ENCODE peak calls at places on chromosomes 5 and 9, in eight cellular contexts. One of them, this sample, is unnamed.

GRCh38 chr9:137307255-137308101 is 5.4 kb upstream of the NRARP start:
- DNase-seq in right lobe of liver: no peak
- DNase-seq in mammary epithelial cell: no peak
- DNase-seq in body of pancreas: peak
- DNase-seq in left ventricle myocardium inferior: peak
- DNase-seq in upper lobe of right lung: peak
- DNase-seq in RWPE1: no peak
- DNase-seq in AG04450: no peak
- DNase-seq in this sample: no peak

GRCh38 chr5:11191673-11192072 is 430.6 kb upstream of the DAP start:
- DNase-seq in right lobe of liver: no peak
- DNase-seq in mammary epithelial cell: no peak
- DNase-seq in body of pancreas: no peak
- DNase-seq in left ventricle myocardium inferior: no peak
- DNase-seq in upper lobe of right lung: no peak
- DNase-seq in RWPE1: no peak
- DNase-seq in AG04450: no peak
- DNase-seq in this sample: no peak

GRCh38 chr5:56815657-56816545 is 552 bp downstream of the MAP3K1 start:
- DNase-seq in right lobe of liver: peak
- DNase-seq in mammary epithelial cell: peak
- DNase-seq in body of pancreas: peak
- DNase-seq in left ventricle myocardium inferior: no peak
- DNase-seq in upper lobe of right lung: peak
- DNase-seq in RWPE1: peak
- DNase-seq in AG04450: no peak
- DNase-seq in this sample: no peak

GRCh38 chr5:36722913-36723312 is 116.5 kb downstream of the SLC1A3 start:
- DNase-seq in right lobe of liver: no peak
- DNase-seq in mammary epithelial cell: no peak
- DNase-seq in body of pancreas: no peak
- DNase-seq in left ventricle myocardium inferior: no peak
- DNase-seq in upper lobe of right lung: no peak
- DNase-seq in RWPE1: no peak
- DNase-seq in AG04450: no peak
- DNase-seq in this sample: no peak

GRCh38 chr5:38796000-38796738 is 49.6 kb upstream of the OSMR start:
- DNase-seq in right lobe of liver: no peak
- DNase-seq in mammary epithelial cell: no peak
- DNase-seq in body of pancreas: no peak
- DNase-seq in left ventricle myocardium inferior: peak
- DNase-seq in upper lobe of right lung: no peak
- DNase-seq in RWPE1: no peak
- DNase-seq in AG04450: no peak
- DNase-seq in this sample: no peak

GRCh38 chr9:70165006-70165602 is 93.7 kb upstream of the SMC5 start:
- DNase-seq in right lobe of liver: no peak
- DNase-seq in mammary epithelial cell: no peak
- DNase-seq in body of pancreas: no peak
- DNase-seq in left ventricle myocardium inferior: no peak
- DNase-seq in upper lobe of right lung: no peak
- DNase-seq in RWPE1: no peak
- DNase-seq in AG04450: no peak
- DNase-seq in this sample: peak

GRCh38 chr5:90932052-90932699 is 373.6 kb downstream of the ADGRV1 start:
- DNase-seq in right lobe of liver: no peak
- DNase-seq in mammary epithelial cell: peak
- DNase-seq in body of pancreas: peak
- DNase-seq in left ventricle myocardium inferior: no peak
- DNase-seq in upper lobe of right lung: no peak
- DNase-seq in RWPE1: peak
- DNase-seq in AG04450: peak
- DNase-seq in this sample: no peak

GRCh38 chr9:136902259-136902821 is 16.0 kb downstream of the TRAF2 start:
- DNase-seq in right lobe of liver: peak
- DNase-seq in mammary epithelial cell: peak
- DNase-seq in body of pancreas: peak
- DNase-seq in left ventricle myocardium inferior: peak
- DNase-seq in upper lobe of right lung: peak
- DNase-seq in RWPE1: peak
- DNase-seq in AG04450: peak
- DNase-seq in this sample: peak

GRCh38 chr9:37667706-37668672 is 17.2 kb downstream of the FRMPD1 start:
- DNase-seq in right lobe of liver: no peak
- DNase-seq in mammary epithelial cell: no peak
- DNase-seq in body of pancreas: no peak
- DNase-seq in left ventricle myocardium inferior: no peak
- DNase-seq in upper lobe of right lung: no peak
- DNase-seq in RWPE1: no peak
- DNase-seq in AG04450: no peak
- DNase-seq in this sample: no peak

GRCh38 chr9:70256123-70256551 is 2.6 kb upstream of the SMC5 start:
- DNase-seq in right lobe of liver: no peak
- DNase-seq in mammary epithelial cell: peak
- DNase-seq in body of pancreas: no peak
- DNase-seq in left ventricle myocardium inferior: no peak
- DNase-seq in upper lobe of right lung: no peak
- DNase-seq in RWPE1: peak
- DNase-seq in AG04450: peak
- DNase-seq in this sample: no peak

GRCh38 chr9:135048758-135049284 is 38.6 kb upstream of the OLFM1 start:
- DNase-seq in right lobe of liver: no peak
- DNase-seq in mammary epithelial cell: no peak
- DNase-seq in body of pancreas: no peak
- DNase-seq in left ventricle myocardium inferior: no peak
- DNase-seq in upper lobe of right lung: no peak
- DNase-seq in RWPE1: no peak
- DNase-seq in AG04450: no peak
- DNase-seq in this sample: no peak

GRCh38 chr9:135876936-135877335 is 30.4 kb downstream of the CAMSAP1 start:
- DNase-seq in right lobe of liver: no peak
- DNase-seq in mammary epithelial cell: no peak
- DNase-seq in body of pancreas: no peak
- DNase-seq in left ventricle myocardium inferior: no peak
- DNase-seq in upper lobe of right lung: no peak
- DNase-seq in RWPE1: no peak
- DNase-seq in AG04450: no peak
- DNase-seq in this sample: no peak

GRCh38 chr9:130451509-130452388 is 7.0 kb downstream of the ASS1 start:
- DNase-seq in right lobe of liver: peak
- DNase-seq in mammary epithelial cell: peak
- DNase-seq in body of pancreas: peak
- DNase-seq in left ventricle myocardium inferior: peak
- DNase-seq in upper lobe of right lung: peak
- DNase-seq in RWPE1: peak
- DNase-seq in AG04450: peak
- DNase-seq in this sample: peak

GRCh38 chr5:139091439-139092156 is 106.6 kb downstream of the SIL1 start:
- DNase-seq in right lobe of liver: no peak
- DNase-seq in mammary epithelial cell: no peak
- DNase-seq in body of pancreas: peak
- DNase-seq in left ventricle myocardium inferior: no peak
- DNase-seq in upper lobe of right lung: no peak
- DNase-seq in RWPE1: no peak
- DNase-seq in AG04450: no peak
- DNase-seq in this sample: no peak

GRCh38 chr9:114274217-114274616 is 48.7 kb upstream of the ORM1 start:
- DNase-seq in right lobe of liver: peak
- DNase-seq in mammary epithelial cell: no peak
- DNase-seq in body of pancreas: no peak
- DNase-seq in left ventricle myocardium inferior: peak
- DNase-seq in upper lobe of right lung: no peak
- DNase-seq in RWPE1: no peak
- DNase-seq in AG04450: no peak
- DNase-seq in this sample: no peak

GRCh38 chr5:121199238-121199999 is 652.3 kb upstream of the FTMT start:
- DNase-seq in right lobe of liver: no peak
- DNase-seq in mammary epithelial cell: no peak
- DNase-seq in body of pancreas: no peak
- DNase-seq in left ventricle myocardium inferior: no peak
- DNase-seq in upper lobe of right lung: peak
- DNase-seq in RWPE1: peak
- DNase-seq in AG04450: peak
- DNase-seq in this sample: no peak

GRCh38 chr9:129483467-129484324 is 137.2 kb downstream of the C9orf50 start:
- DNase-seq in right lobe of liver: peak
- DNase-seq in mammary epithelial cell: peak
- DNase-seq in body of pancreas: peak
- DNase-seq in left ventricle myocardium inferior: peak
- DNase-seq in upper lobe of right lung: peak
- DNase-seq in RWPE1: peak
- DNase-seq in AG04450: no peak
- DNase-seq in this sample: no peak

GRCh38 chr9:71609453-71609840 is 158.9 kb downstream of the CEMIP2 start:
- DNase-seq in right lobe of liver: no peak
- DNase-seq in mammary epithelial cell: no peak
- DNase-seq in body of pancreas: no peak
- DNase-seq in left ventricle myocardium inferior: no peak
- DNase-seq in upper lobe of right lung: no peak
- DNase-seq in RWPE1: no peak
- DNase-seq in AG04450: no peak
- DNase-seq in this sample: no peak

GRCh38 chr5:80967500-80968181 is 7.5 kb downstream of the RASGRF2 start:
- DNase-seq in right lobe of liver: no peak
- DNase-seq in mammary epithelial cell: peak
- DNase-seq in body of pancreas: no peak
- DNase-seq in left ventricle myocardium inferior: no peak
- DNase-seq in upper lobe of right lung: no peak
- DNase-seq in RWPE1: peak
- DNase-seq in AG04450: peak
- DNase-seq in this sample: peak

GRCh38 chr9:82052081-82052480 is 63.5 kb downstream of the SPATA31D1 start:
- DNase-seq in right lobe of liver: no peak
- DNase-seq in mammary epithelial cell: no peak
- DNase-seq in body of pancreas: no peak
- DNase-seq in left ventricle myocardium inferior: no peak
- DNase-seq in upper lobe of right lung: no peak
- DNase-seq in RWPE1: no peak
- DNase-seq in AG04450: no peak
- DNase-seq in this sample: no peak

GRCh38 chr9:111386386-111386785 is 56.4 kb upstream of the OR2K2 start:
- DNase-seq in right lobe of liver: no peak
- DNase-seq in mammary epithelial cell: peak
- DNase-seq in body of pancreas: no peak
- DNase-seq in left ventricle myocardium inferior: no peak
- DNase-seq in upper lobe of right lung: no peak
- DNase-seq in RWPE1: no peak
- DNase-seq in AG04450: no peak
- DNase-seq in this sample: no peak

GRCh38 chr5:151925396-151925750 is 722 bp upstream of the GLRA1 start:
- DNase-seq in right lobe of liver: no peak
- DNase-seq in mammary epithelial cell: no peak
- DNase-seq in body of pancreas: no peak
- DNase-seq in left ventricle myocardium inferior: no peak
- DNase-seq in upper lobe of right lung: no peak
- DNase-seq in RWPE1: no peak
- DNase-seq in AG04450: no peak
- DNase-seq in this sample: no peak
- H3K27ac ChIP-seq in right lobe of liver: no peak
- H3K27ac ChIP-seq in mammary epithelial cell: no peak
- H3K27ac ChIP-seq in body of pancreas: no peak
- H3K27ac ChIP-seq in left ventricle myocardium inferior: no peak
- H3K27ac ChIP-seq in upper lobe of right lung: no peak
- H3K27ac ChIP-seq in RWPE1: no peak
- H3K27ac ChIP-seq in AG04450: no peak
- H3K27ac ChIP-seq in this sample: no peak

DNA sequence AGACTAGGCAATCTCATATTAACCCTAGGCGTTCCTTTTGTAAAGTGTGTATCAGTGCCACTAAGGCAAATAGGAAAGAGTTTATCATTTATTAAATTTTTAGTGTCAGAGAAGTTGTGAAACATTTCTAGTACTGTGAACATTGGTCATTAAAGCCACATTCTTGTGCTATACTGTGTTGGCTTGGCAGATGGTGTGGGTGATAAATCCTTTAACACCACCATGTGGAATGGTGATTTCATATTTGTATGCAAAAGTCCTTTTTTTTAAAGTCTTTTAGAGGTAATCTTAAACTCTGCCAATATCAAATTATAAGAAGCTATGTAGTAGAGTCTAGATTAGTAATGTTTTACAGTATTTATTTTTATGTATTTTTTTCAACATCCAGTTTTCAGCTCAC is 18.1 kb downstream of the SLC12A2 start:
- DNase-seq in right lobe of liver: no peak
- DNase-seq in mammary epithelial cell: no peak
- DNase-seq in body of pancreas: no peak
- DNase-seq in left ventricle myocardium inferior: no peak
- DNase-seq in upper lobe of right lung: no peak
- DNase-seq in RWPE1: no peak
- DNase-seq in AG04450: no peak
- DNase-seq in this sample: no peak
- H3K27ac ChIP-seq in right lobe of liver: no peak
- H3K27ac ChIP-seq in mammary epithelial cell: no peak
- H3K27ac ChIP-seq in body of pancreas: no peak
- H3K27ac ChIP-seq in left ventricle myocardium inferior: peak
- H3K27ac ChIP-seq in upper lobe of right lung: no peak
- H3K27ac ChIP-seq in RWPE1: no peak
- H3K27ac ChIP-seq in AG04450: no peak
- H3K27ac ChIP-seq in this sample: no peak

DNA sequence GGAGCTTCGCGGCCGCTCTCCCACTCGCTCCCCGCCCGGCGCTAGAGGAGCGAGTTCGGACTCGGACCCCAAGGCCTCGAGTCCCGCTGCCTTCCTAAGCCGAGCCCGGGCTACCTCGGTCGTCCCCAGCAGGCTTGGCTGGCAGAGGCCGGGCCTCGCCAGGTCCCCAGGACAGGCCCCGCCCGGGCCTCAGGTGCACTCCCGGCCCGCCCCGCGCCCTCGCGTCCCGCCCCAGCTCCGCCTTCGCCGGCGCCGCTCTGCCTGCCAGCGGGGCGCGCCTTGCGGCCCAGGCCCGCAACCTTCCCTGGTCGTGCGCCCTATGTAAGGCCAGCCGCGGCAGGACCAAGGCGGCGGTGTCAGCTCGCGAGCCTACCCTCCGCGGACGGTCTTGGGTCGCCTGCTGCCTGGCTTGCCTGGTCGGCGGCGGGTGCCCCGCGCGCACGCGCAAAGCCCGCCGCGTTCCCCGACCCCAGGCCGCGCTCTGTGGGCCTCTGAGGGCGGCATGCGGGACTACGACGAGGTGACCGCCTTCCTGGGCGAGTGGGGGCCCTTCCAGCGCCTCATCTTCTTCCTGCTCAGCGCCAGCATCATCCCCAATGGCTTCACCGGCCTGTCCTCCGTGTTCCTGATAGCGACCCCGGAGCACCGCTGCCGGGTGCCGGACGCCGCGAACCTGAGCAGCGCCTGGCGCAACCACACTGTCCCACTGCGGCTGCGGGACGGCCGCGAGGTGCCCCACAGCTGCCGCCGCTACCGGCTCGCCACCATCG is at the start of gene SLC22A5:
- DNase-seq in right lobe of liver: peak
- DNase-seq in mammary epithelial cell: peak
- DNase-seq in body of pancreas: peak
- DNase-seq in left ventricle myocardium inferior: peak
- DNase-seq in upper lobe of right lung: peak
- DNase-seq in RWPE1: peak
- DNase-seq in AG04450: no peak
- DNase-seq in this sample: no peak
- H3K27ac ChIP-seq in right lobe of liver: peak
- H3K27ac ChIP-seq in mammary epithelial cell: peak
- H3K27ac ChIP-seq in body of pancreas: peak
- H3K27ac ChIP-seq in left ventricle myocardium inferior: peak
- H3K27ac ChIP-seq in upper lobe of right lung: peak
- H3K27ac ChIP-seq in RWPE1: peak
- H3K27ac ChIP-seq in AG04450: no peak
- H3K27ac ChIP-seq in this sample: peak

GRCh38 chr5:95081500-95082355 is 203.2 kb downstream of the MCTP1 start:
- DNase-seq in right lobe of liver: peak
- DNase-seq in mammary epithelial cell: peak
- DNase-seq in body of pancreas: no peak
- DNase-seq in left ventricle myocardium inferior: peak
- DNase-seq in upper lobe of right lung: peak
- DNase-seq in RWPE1: peak
- DNase-seq in AG04450: peak
- DNase-seq in this sample: peak
- H3K27ac ChIP-seq in right lobe of liver: no peak
- H3K27ac ChIP-seq in mammary epithelial cell: peak
- H3K27ac ChIP-seq in body of pancreas: no peak
- H3K27ac ChIP-seq in left ventricle myocardium inferior: peak
- H3K27ac ChIP-seq in upper lobe of right lung: peak
- H3K27ac ChIP-seq in RWPE1: no peak
- H3K27ac ChIP-seq in AG04450: peak
- H3K27ac ChIP-seq in this sample: peak

This sample was measured in epithelial cell of prostate.